ENCODE peak calls at places on chromosomes 12 and 14, in seven cellular contexts. I, N, Z, H, U, S and T are unnamed samples.

GRCh38 chr12:2339022-2339431 is 286.2 kb downstream of the CACNA1C start:
- DNase-seq in I (no peak), N (no peak), H (peak; percentile 23), S (no peak), U (no peak), Z (no peak), T (peak; percentile 74)

GRCh38 chr12:18165422-18165871 is 75.5 kb upstream of the RERGL start:
- DNase-seq in N (no peak), Z (no peak), H (no peak), I (no peak), S (peak; percentile 30), U (no peak), T (peak; percentile 80)

GRCh38 chr12:11724888-11725310 is 75.4 kb downstream of the ETV6 start:
- DNase-seq in U (no peak), Z (no peak), S (no peak), I (no peak), H (no peak), N (no peak), T (no peak)

GRCh38 chr12:61536525-61536924 is 723.7 kb upstream of the USP15 start:
- DNase-seq in N (no peak), S (no peak), Z (no peak), H (no peak), U (no peak), I (no peak), T (no peak)

GRCh38 chr12:645563-646071 is 17.6 kb downstream of the NINJ2 start:
- DNase-seq in Z (peak; percentile 83), N (no peak), U (no peak), S (no peak), I (no peak), H (peak; percentile 75), T (peak; percentile 55)

GRCh38 chr12:113512568-113512967 is 40.9 kb upstream of the LHX5 start:
- DNase-seq in U (no peak), I (no peak), Z (no peak), H (no peak), N (no peak), S (no peak), T (no peak)

GRCh38 chr12:124169577-124169976 is 125.3 kb upstream of the RFLNA start:
- DNase-seq in Z (no peak), N (no peak), U (no peak), I (no peak), S (no peak), H (no peak), T (no peak)

GRCh38 chr12:10842862-10843261 is 6.4 kb downstream of the PRR4 start:
- DNase-seq in N (no peak), I (no peak), Z (no peak), H (no peak), U (no peak), S (no peak), T (no peak)

GRCh38 chr14:104309657-104310369 is 171.4 kb downstream of the KIF26A start:
- DNase-seq in S (no peak), I (no peak), U (peak; percentile 37), Z (no peak), N (no peak), H (no peak), T (no peak)

GRCh38 chr14:100898465-100898864 is 5.1 kb downstream of the RTL1 start:
- DNase-seq in Z (no peak), H (no peak), I (no peak), U (no peak), S (no peak), N (no peak), T (no peak)

GRCh38 chr14:89648924-89649323 is 231.9 kb upstream of the FOXN3 start:
- DNase-seq in U (no peak), I (no peak), S (no peak), H (no peak), N (no peak), Z (no peak), T (no peak)

GRCh38 chr14:105384041-105384557 is 14.2 kb upstream of the TEX22 start:
- DNase-seq in I (no peak), U (no peak), H (no peak), Z (no peak), S (no peak), N (no peak), T (no peak)

GRCh38 chr12:124655317-124656213 is 88.2 kb upstream of the NCOR2 start:
- DNase-seq in S (peak; percentile 76), I (no peak), U (no peak), H (peak; percentile 45), Z (no peak), N (peak; percentile 65), T (no peak)

GRCh38 chr14:102893452-102893851 is 29.0 kb upstream of the AMN start:
- DNase-seq in I (no peak), S (no peak), H (no peak), U (no peak), N (peak; percentile 62), Z (peak; percentile 59), T (no peak)

GRCh38 chr14:58738876-58739275 is 101.1 kb downstream of the DACT1 start:
- DNase-seq in U (no peak), N (no peak), H (no peak), I (no peak), S (no peak), Z (no peak), T (no peak)

GRCh38 chr12:108637631-108638030 is 3.9 kb upstream of the SELPLG start:
- DNase-seq in S (no peak), U (no peak), N (no peak), H (no peak), I (no peak), Z (no peak), T (no peak)